ENCODE peak calls at places on chromosome 3, in ten cellular contexts. One of them, this sample, is unnamed.

GRCh38 chr3:194009892-194010533 is 125.9 kb upstream of the HES1 start:
- DNase-seq in NCI-H2081: no peak
- DNase-seq in nephron progenitor cell: no peak
- DNase-seq in activated T-cell treated with anti-CD3 and anti-CD28 coated beads, Interleukin-2, amount 50 U/mL, for 72 hours: no peak
- DNase-seq in activated naive CD4-positive, alpha-beta T cell treated with anti-CD3 and anti-CD28 coated beads, Interleukin-2, amount 10 ng/mL, durations not matched to agents 7 days and 5 days: no peak
- DNase-seq in PC-3: no peak
- DNase-seq in prostate gland: no peak
- DNase-seq in mucosa of gallbladder: no peak
- DNase-seq in WTC11: peak
- DNase-seq in amniotic epithelial cell: no peak
- DNase-seq in this sample: no peak

GRCh38 chr3:70108072-70108471 is 108.5 kb downstream of the SAMMSON start:
- DNase-seq in activated naive CD4-positive, alpha-beta T cell treated with anti-CD3 and anti-CD28 coated beads, Interleukin-2, amount 10 ng/mL, durations not matched to agents 7 days and 5 days: peak
- DNase-seq in mucosa of gallbladder: no peak
- DNase-seq in PC-3: peak
- DNase-seq in activated T-cell treated with anti-CD3 and anti-CD28 coated beads, Interleukin-2, amount 50 U/mL, for 72 hours: peak
- DNase-seq in nephron progenitor cell: peak
- DNase-seq in amniotic epithelial cell: peak
- DNase-seq in NCI-H2081: no peak
- DNase-seq in prostate gland: no peak
- DNase-seq in WTC11: peak
- DNase-seq in this sample: peak

GRCh38 chr3:185983495-185984141 is 45.8 kb upstream of the TRA2B start:
- DNase-seq in nephron progenitor cell: peak
- DNase-seq in WTC11: peak
- DNase-seq in activated naive CD4-positive, alpha-beta T cell treated with anti-CD3 and anti-CD28 coated beads, Interleukin-2, amount 10 ng/mL, durations not matched to agents 7 days and 5 days: peak
- DNase-seq in mucosa of gallbladder: peak
- DNase-seq in NCI-H2081: peak
- DNase-seq in amniotic epithelial cell: peak
- DNase-seq in activated T-cell treated with anti-CD3 and anti-CD28 coated beads, Interleukin-2, amount 50 U/mL, for 72 hours: peak
- DNase-seq in PC-3: peak
- DNase-seq in prostate gland: peak
- DNase-seq in this sample: peak

GRCh38 chr3:167225821-167226220 is 154.3 kb downstream of the ZBBX start:
- DNase-seq in PC-3: no peak
- DNase-seq in activated T-cell treated with anti-CD3 and anti-CD28 coated beads, Interleukin-2, amount 50 U/mL, for 72 hours: no peak
- DNase-seq in prostate gland: no peak
- DNase-seq in activated naive CD4-positive, alpha-beta T cell treated with anti-CD3 and anti-CD28 coated beads, Interleukin-2, amount 10 ng/mL, durations not matched to agents 7 days and 5 days: no peak
- DNase-seq in nephron progenitor cell: no peak
- DNase-seq in NCI-H2081: no peak
- DNase-seq in WTC11: no peak
- DNase-seq in mucosa of gallbladder: no peak
- DNase-seq in amniotic epithelial cell: no peak
- DNase-seq in this sample: no peak

GRCh38 chr3:37923576-37923926 is 61.9 kb downstream of the CTDSPL start:
- DNase-seq in activated T-cell treated with anti-CD3 and anti-CD28 coated beads, Interleukin-2, amount 50 U/mL, for 72 hours: no peak
- DNase-seq in nephron progenitor cell: no peak
- DNase-seq in NCI-H2081: no peak
- DNase-seq in activated naive CD4-positive, alpha-beta T cell treated with anti-CD3 and anti-CD28 coated beads, Interleukin-2, amount 10 ng/mL, durations not matched to agents 7 days and 5 days: no peak
- DNase-seq in PC-3: no peak
- DNase-seq in prostate gland: no peak
- DNase-seq in mucosa of gallbladder: no peak
- DNase-seq in WTC11: no peak
- DNase-seq in amniotic epithelial cell: no peak
- DNase-seq in this sample: no peak

GRCh38 chr3:99825239-99825638 is 7.6 kb downstream of the CMSS1 start:
- DNase-seq in nephron progenitor cell: no peak
- DNase-seq in prostate gland: no peak
- DNase-seq in WTC11: no peak
- DNase-seq in amniotic epithelial cell: peak
- DNase-seq in activated naive CD4-positive, alpha-beta T cell treated with anti-CD3 and anti-CD28 coated beads, Interleukin-2, amount 10 ng/mL, durations not matched to agents 7 days and 5 days: no peak
- DNase-seq in NCI-H2081: no peak
- DNase-seq in activated T-cell treated with anti-CD3 and anti-CD28 coated beads, Interleukin-2, amount 50 U/mL, for 72 hours: no peak
- DNase-seq in mucosa of gallbladder: no peak
- DNase-seq in PC-3: peak
- DNase-seq in this sample: peak

GRCh38 chr3:44106761-44107160 is 134.9 kb upstream of the TOPAZ1 start:
- DNase-seq in nephron progenitor cell: no peak
- DNase-seq in prostate gland: no peak
- DNase-seq in PC-3: no peak
- DNase-seq in activated T-cell treated with anti-CD3 and anti-CD28 coated beads, Interleukin-2, amount 50 U/mL, for 72 hours: no peak
- DNase-seq in activated naive CD4-positive, alpha-beta T cell treated with anti-CD3 and anti-CD28 coated beads, Interleukin-2, amount 10 ng/mL, durations not matched to agents 7 days and 5 days: no peak
- DNase-seq in NCI-H2081: no peak
- DNase-seq in amniotic epithelial cell: no peak
- DNase-seq in mucosa of gallbladder: peak
- DNase-seq in WTC11: no peak
- DNase-seq in this sample: no peak

GRCh38 chr3:53254810-53255359 is 937 bp downstream of the TKT start:
- DNase-seq in activated naive CD4-positive, alpha-beta T cell treated with anti-CD3 and anti-CD28 coated beads, Interleukin-2, amount 10 ng/mL, durations not matched to agents 7 days and 5 days: peak
- DNase-seq in PC-3: peak
- DNase-seq in prostate gland: peak
- DNase-seq in NCI-H2081: peak
- DNase-seq in mucosa of gallbladder: peak
- DNase-seq in amniotic epithelial cell: peak
- DNase-seq in nephron progenitor cell: peak
- DNase-seq in WTC11: peak
- DNase-seq in activated T-cell treated with anti-CD3 and anti-CD28 coated beads, Interleukin-2, amount 50 U/mL, for 72 hours: peak
- DNase-seq in this sample: peak

GRCh38 chr3:13288732-13289718 is 131.1 kb downstream of the NUP210 start:
- DNase-seq in NCI-H2081: peak
- DNase-seq in nephron progenitor cell: no peak
- DNase-seq in activated T-cell treated with anti-CD3 and anti-CD28 coated beads, Interleukin-2, amount 50 U/mL, for 72 hours: no peak
- DNase-seq in activated naive CD4-positive, alpha-beta T cell treated with anti-CD3 and anti-CD28 coated beads, Interleukin-2, amount 10 ng/mL, durations not matched to agents 7 days and 5 days: no peak
- DNase-seq in WTC11: no peak
- DNase-seq in amniotic epithelial cell: no peak
- DNase-seq in mucosa of gallbladder: no peak
- DNase-seq in prostate gland: no peak
- DNase-seq in PC-3: no peak
- DNase-seq in this sample: no peak